ENCODE peak calls at places on chromosome 1, in five cellular contexts. T is pancreas, X is iris pigment epithelial cell, Y is hypothalamus, F is endothelial cell. Z is an unnamed sample.

GRCh38 chr1:20216574-20216973 is 30.3 kb upstream of the PLA2G2C start:
- DNase-seq in T (no peak), X (peak; percentile 22), Y (no peak), F (no peak), Z (no peak)

GRCh38 chr1:236259043-236259442 is 22.7 kb downstream of the ERO1B start:
- DNase-seq in T (no peak), X (no peak), Y (no peak), F (no peak), Z (no peak)

GRCh38 chr1:48333316-48333715 is 110.8 kb downstream of the SLC5A9 start:
- DNase-seq in T (no peak), X (no peak), Y (no peak), F (no peak), Z (no peak)

GRCh38 chr1:1051127-1051810 is 22.8 kb downstream of the RNF223 start:
- DNase-seq in T (no peak), X (no peak), Y (no peak), F (no peak), Z (no peak)

GRCh38 chr1:201886103-201886885 is 2.4 kb upstream of the SHISA4 start:
- DNase-seq in T (no peak), X (no peak), Y (no peak), F (no peak), Z (no peak)

GRCh38 chr1:36248250-36248894 is 24.1 kb downstream of the THRAP3 start:
- DNase-seq in T (peak; percentile 48), X (peak; percentile 91), Y (no peak), F (no peak), Z (peak; percentile 58)

GRCh38 chr1:202235003-202235660 is 41.5 kb downstream of the LGR6 start:
- DNase-seq in T (no peak), X (no peak), Y (no peak), F (no peak), Z (no peak)

GRCh38 chr1:109807822-109808680 is 44.3 kb upstream of the EPS8L3 start:
- DNase-seq in T (no peak), X (no peak), Y (no peak), F (no peak), Z (no peak)

GRCh38 chr1:18632711-18633427 is 2.2 kb downstream of the PAX7 start:
- DNase-seq in T (no peak), X (no peak), Y (no peak), F (peak; percentile 29), Z (no peak)

GRCh38 chr1:50978144-50978851 is 8.3 kb downstream of the CDKN2C start:
- DNase-seq in T (peak; percentile 79), X (peak; percentile 22), Y (peak; percentile 50), F (peak; percentile 47), Z (peak; percentile 79)

GRCh38 chr1:211903490-211904260 is 73.1 kb upstream of the LPGAT1 start:
- DNase-seq in T (no peak), X (no peak), Y (no peak), F (no peak), Z (peak; percentile 71)

GRCh38 chr1:67213164-67213563 is 46.9 kb downstream of the IL23R start:
- DNase-seq in T (no peak), X (peak; percentile 36), Y (no peak), F (peak; percentile 17), Z (no peak)

GRCh38 chr1:55589656-55590297 is 374.6 kb upstream of the USP24 start:
- DNase-seq in T (no peak), X (peak; percentile 37), Y (no peak), F (no peak), Z (no peak)

GRCh38 chr1:12436817-12437599 is 181.0 kb downstream of the DHRS3 start:
- DNase-seq in T (no peak), X (peak; percentile 91), Y (no peak), F (no peak), Z (no peak)

GRCh38 chr1:1435911-1436633 is 582 bp downstream of the VWA1 start:
- DNase-seq in T (no peak), X (no peak), Y (no peak), F (no peak), Z (peak; percentile 49)

GRCh38 chr1:20154306-20154831 is 15.2 kb downstream of the PLA2G2F start:
- DNase-seq in T (no peak), X (no peak), Y (no peak), F (no peak), Z (no peak)

GRCh38 chr1:15500184-15500958 is 23.6 kb downstream of the CASP9 start:
- DNase-seq in T (no peak), X (no peak), Y (no peak), F (no peak), Z (no peak)

GRCh38 chr1:97832490-97832889 is 88.3 kb downstream of the DPYD start:
- DNase-seq in T (no peak), X (peak; percentile 8), Y (no peak), F (no peak), Z (no peak)

GRCh38 chr1:2354511-2355407 is 36.6 kb downstream of the MORN1 start:
- DNase-seq in T (no peak), X (no peak), Y (no peak), F (no peak), Z (no peak)